ENCODE peak calls at places on chromosomes 11 and 22, in eight cellular contexts. One of them, this sample, is unnamed. For H3K4me1, the result is how much of the 10 kb centered on the place peaks cover.

GRCh38 chr11:33775832-33776231 is 1.5 kb upstream of the FBXO3 start:
- ATAC-seq in pancreas: no peak
- ATAC-seq in left lung: no peak
- ATAC-seq in heart right ventricle: no peak
- ATAC-seq in upper lobe of right lung: no peak
- ATAC-seq in Panc1: no peak
- ATAC-seq in lower lobe of right lung: no peak
- ATAC-seq in foreskin keratinocyte: no peak
- ATAC-seq in this sample: no peak

GRCh38 chr11:86511086-86511551 is 136.4 kb downstream of the CCDC81 start:
- ATAC-seq in Panc1: no peak
- ATAC-seq in heart right ventricle: no peak
- ATAC-seq in pancreas: peak
- ATAC-seq in foreskin keratinocyte: no peak
- ATAC-seq in left lung: peak
- ATAC-seq in upper lobe of right lung: peak
- ATAC-seq in lower lobe of right lung: peak
- ATAC-seq in this sample: no peak

GRCh38 chr11:113977701-113978100 is 2.8 kb downstream of the HTR3A start:
- ATAC-seq in lower lobe of right lung: no peak
- ATAC-seq in left lung: no peak
- ATAC-seq in Panc1: no peak
- ATAC-seq in heart right ventricle: no peak
- ATAC-seq in upper lobe of right lung: no peak
- ATAC-seq in pancreas: no peak
- ATAC-seq in foreskin keratinocyte: no peak
- ATAC-seq in this sample: no peak

GRCh38 chr11:75505966-75506692 is 19.6 kb downstream of the GDPD5 start:
- ATAC-seq in pancreas: no peak
- ATAC-seq in upper lobe of right lung: no peak
- ATAC-seq in left lung: no peak
- ATAC-seq in lower lobe of right lung: no peak
- ATAC-seq in Panc1: no peak
- ATAC-seq in heart right ventricle: peak
- ATAC-seq in foreskin keratinocyte: no peak
- ATAC-seq in this sample: peak

GRCh38 chr22:17264321-17265052 is 45.3 kb upstream of the ADA2 start:
- ATAC-seq in upper lobe of right lung: peak
- ATAC-seq in lower lobe of right lung: peak
- ATAC-seq in pancreas: no peak
- ATAC-seq in Panc1: no peak
- ATAC-seq in heart right ventricle: peak
- ATAC-seq in left lung: peak
- ATAC-seq in foreskin keratinocyte: no peak
- ATAC-seq in this sample: peak

GRCh38 chr11:7688238-7688826 is 15.0 kb upstream of the CYB5R2 start:
- ATAC-seq in heart right ventricle: no peak
- ATAC-seq in lower lobe of right lung: peak
- ATAC-seq in upper lobe of right lung: peak
- ATAC-seq in Panc1: peak
- ATAC-seq in pancreas: no peak
- ATAC-seq in left lung: peak
- ATAC-seq in foreskin keratinocyte: peak
- ATAC-seq in this sample: no peak

GRCh38 chr11:13120691-13121090 is 111.6 kb downstream of the RASSF10 start:
- ATAC-seq in left lung: no peak
- ATAC-seq in lower lobe of right lung: no peak
- ATAC-seq in pancreas: no peak
- ATAC-seq in Panc1: no peak
- ATAC-seq in upper lobe of right lung: no peak
- ATAC-seq in foreskin keratinocyte: peak
- ATAC-seq in heart right ventricle: no peak
- ATAC-seq in this sample: no peak

GRCh38 chr11:1928038-1928890 is 8.8 kb downstream of the TNNT3 start:
- ATAC-seq in pancreas: no peak
- ATAC-seq in lower lobe of right lung: no peak
- ATAC-seq in upper lobe of right lung: no peak
- ATAC-seq in foreskin keratinocyte: no peak
- ATAC-seq in left lung: no peak
- ATAC-seq in heart right ventricle: no peak
- ATAC-seq in Panc1: peak
- ATAC-seq in this sample: no peak

GRCh38 chr11:133946018-133946417 is 10.8 kb downstream of the IGSF9B start:
- ATAC-seq in left lung: no peak
- ATAC-seq in pancreas: no peak
- ATAC-seq in Panc1: no peak
- ATAC-seq in foreskin keratinocyte: no peak
- ATAC-seq in upper lobe of right lung: no peak
- ATAC-seq in lower lobe of right lung: no peak
- ATAC-seq in heart right ventricle: no peak
- ATAC-seq in this sample: no peak

GRCh38 chr11:225734-226453 is 10.2 kb downstream of the SIRT3 start:
- ATAC-seq in heart right ventricle: no peak
- ATAC-seq in left lung: peak
- ATAC-seq in lower lobe of right lung: peak
- ATAC-seq in Panc1: no peak
- ATAC-seq in pancreas: no peak
- ATAC-seq in upper lobe of right lung: peak
- ATAC-seq in foreskin keratinocyte: peak
- ATAC-seq in this sample: no peak

GRCh38 chr11:134086376-134086775 is 17.5 kb downstream of the JAM3 start:
- ATAC-seq in foreskin keratinocyte: no peak
- ATAC-seq in lower lobe of right lung: no peak
- ATAC-seq in pancreas: no peak
- ATAC-seq in heart right ventricle: no peak
- ATAC-seq in Panc1: no peak
- ATAC-seq in upper lobe of right lung: no peak
- ATAC-seq in left lung: no peak
- ATAC-seq in this sample: no peak

GRCh38 chr11:113906038-113906437 is 1.4 kb downstream of the HTR3B start:
- ATAC-seq in heart right ventricle: no peak
- ATAC-seq in foreskin keratinocyte: peak
- ATAC-seq in lower lobe of right lung: peak
- ATAC-seq in pancreas: peak
- ATAC-seq in Panc1: peak
- ATAC-seq in upper lobe of right lung: peak
- ATAC-seq in left lung: peak
- ATAC-seq in this sample: no peak

GRCh38 chr11:4066960-4067359 is 27.6 kb upstream of the RRM1 start:
- ATAC-seq in heart right ventricle: no peak
- ATAC-seq in Panc1: no peak
- ATAC-seq in upper lobe of right lung: peak
- ATAC-seq in lower lobe of right lung: peak
- ATAC-seq in left lung: peak
- ATAC-seq in pancreas: no peak
- ATAC-seq in foreskin keratinocyte: no peak
- ATAC-seq in this sample: no peak

GRCh38 chr11:82775736-82776346 is 42.2 kb upstream of the FAM181B start:
- ATAC-seq in pancreas: no peak
- ATAC-seq in Panc1: peak
- ATAC-seq in upper lobe of right lung: peak
- ATAC-seq in foreskin keratinocyte: peak
- ATAC-seq in lower lobe of right lung: peak
- ATAC-seq in heart right ventricle: no peak
- ATAC-seq in left lung: peak
- ATAC-seq in this sample: no peak

GRCh38 chr11:124050770-124051169 is 9.6 kb upstream of the OR10G7 start:
- ATAC-seq in heart right ventricle: no peak
- ATAC-seq in foreskin keratinocyte: no peak
- ATAC-seq in Panc1: no peak
- ATAC-seq in left lung: no peak
- ATAC-seq in pancreas: no peak
- ATAC-seq in lower lobe of right lung: no peak
- ATAC-seq in upper lobe of right lung: no peak
- ATAC-seq in this sample: no peak

GRCh38 chr22:39392341-39392948 is 7.1 kb upstream of the TAB1 start:
- ATAC-seq in lower lobe of right lung: no peak
- ATAC-seq in pancreas: no peak
- ATAC-seq in foreskin keratinocyte: no peak
- ATAC-seq in left lung: no peak
- ATAC-seq in heart right ventricle: no peak
- ATAC-seq in upper lobe of right lung: no peak
- ATAC-seq in Panc1: no peak
- ATAC-seq in this sample: no peak

GRCh38 chr11:65431452-65432132 is 9.0 kb downstream of the NEAT1 start:
- ATAC-seq in left lung: no peak
- ATAC-seq in Panc1: no peak
- ATAC-seq in lower lobe of right lung: no peak
- ATAC-seq in upper lobe of right lung: no peak
- ATAC-seq in foreskin keratinocyte: no peak
- ATAC-seq in heart right ventricle: no peak
- ATAC-seq in pancreas: no peak
- ATAC-seq in this sample: no peak

DNA sequence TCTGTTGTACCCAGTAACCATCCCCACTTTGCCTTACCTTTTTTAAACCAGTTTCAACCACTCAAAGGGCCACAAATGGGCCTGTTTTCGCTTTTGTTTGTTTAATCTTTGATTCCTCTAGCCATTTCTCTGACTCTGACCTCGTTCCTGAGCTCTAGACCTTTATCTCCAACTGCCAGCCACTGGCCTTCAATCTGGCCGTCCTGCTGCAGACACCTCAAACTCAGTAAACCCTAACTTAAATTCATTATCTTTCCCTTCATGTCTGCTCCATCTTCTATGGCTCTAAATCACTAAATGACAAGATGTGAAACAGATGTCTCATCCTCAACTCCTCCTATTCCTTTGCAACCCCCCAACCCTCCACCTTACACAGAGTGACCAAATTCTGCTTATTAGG is 1.3 kb upstream of the GDPD4 start:
- ATAC-seq in upper lobe of right lung: no peak
- ATAC-seq in Panc1: no peak
- ATAC-seq in lower lobe of right lung: no peak
- ATAC-seq in left lung: no peak
- ATAC-seq in heart right ventricle: no peak
- ATAC-seq in pancreas: no peak
- ATAC-seq in foreskin keratinocyte: no peak
- ATAC-seq in this sample: no peak
- TF ChIP-seq CTCF in upper lobe of right lung: no peak
- TF ChIP-seq CTCF in Panc1: no peak
- TF ChIP-seq CTCF in lower lobe of right lung: no peak
- TF ChIP-seq CTCF in left lung: no peak
- TF ChIP-seq CTCF in heart right ventricle: no peak
- TF ChIP-seq CTCF in pancreas: no peak
- TF ChIP-seq CTCF in foreskin keratinocyte: no peak
- TF ChIP-seq CTCF in this sample: no peak

GRCh38 chr22:47076758-47077157 is 314.3 kb downstream of the TBC1D22A start:
- ATAC-seq in Panc1: no peak
- ATAC-seq in foreskin keratinocyte: no peak
- ATAC-seq in lower lobe of right lung: no peak
- ATAC-seq in upper lobe of right lung: no peak
- ATAC-seq in heart right ventricle: no peak
- ATAC-seq in left lung: no peak
- ATAC-seq in pancreas: no peak
- ATAC-seq in this sample: no peak
- H3K4me1 ChIP-seq in Panc1: under half
- H3K4me1 ChIP-seq in foreskin keratinocyte: under half
- H3K4me1 ChIP-seq in lower lobe of right lung: under half
- H3K4me1 ChIP-seq in upper lobe of right lung: under half
- H3K4me1 ChIP-seq in heart right ventricle: under half
- H3K4me1 ChIP-seq in left lung: under half
- H3K4me1 ChIP-seq in pancreas: under half
- H3K4me1 ChIP-seq in this sample: under half

DNA sequence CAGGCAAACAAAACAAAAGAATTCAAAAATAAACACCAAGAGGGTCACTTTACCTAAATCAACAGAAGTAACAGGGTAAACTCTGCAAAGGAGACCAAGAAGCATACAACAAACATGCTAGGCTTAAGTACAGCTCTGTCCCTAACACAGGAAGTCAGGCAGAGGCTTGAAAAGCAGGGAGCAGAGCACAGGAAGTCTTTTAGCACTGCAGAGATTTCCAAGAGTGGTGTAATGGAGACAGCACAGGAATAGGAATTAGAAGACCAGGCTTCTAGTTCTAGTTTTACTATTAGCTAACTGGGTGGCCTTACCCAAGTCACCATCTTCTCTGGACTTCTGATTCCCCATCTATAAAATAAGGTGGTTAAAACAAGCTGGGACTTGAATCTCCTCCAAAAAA is 1.9 kb downstream of the RBFOX2 start:
- ATAC-seq in heart right ventricle: no peak
- ATAC-seq in pancreas: no peak
- ATAC-seq in left lung: no peak
- ATAC-seq in upper lobe of right lung: no peak
- ATAC-seq in foreskin keratinocyte: no peak
- ATAC-seq in Panc1: no peak
- ATAC-seq in lower lobe of right lung: no peak
- ATAC-seq in this sample: no peak
- TF ChIP-seq CTCF in heart right ventricle: no peak
- TF ChIP-seq CTCF in pancreas: no peak
- TF ChIP-seq CTCF in left lung: no peak
- TF ChIP-seq CTCF in upper lobe of right lung: no peak
- TF ChIP-seq CTCF in foreskin keratinocyte: no peak
- TF ChIP-seq CTCF in Panc1: no peak
- TF ChIP-seq CTCF in lower lobe of right lung: no peak
- TF ChIP-seq CTCF in this sample: no peak

GRCh38 chr11:57338152-57338551 is at the start of gene P2RX3:
- ATAC-seq in upper lobe of right lung: no peak
- ATAC-seq in Panc1: no peak
- ATAC-seq in left lung: no peak
- ATAC-seq in pancreas: no peak
- ATAC-seq in foreskin keratinocyte: no peak
- ATAC-seq in heart right ventricle: no peak
- ATAC-seq in lower lobe of right lung: no peak
- ATAC-seq in this sample: no peak

GRCh38 chr11:57340228-57340627 is 2.1 kb downstream of the P2RX3 start:
- ATAC-seq in upper lobe of right lung: no peak
- ATAC-seq in left lung: no peak
- ATAC-seq in heart right ventricle: no peak
- ATAC-seq in pancreas: no peak
- ATAC-seq in Panc1: no peak
- ATAC-seq in foreskin keratinocyte: peak
- ATAC-seq in lower lobe of right lung: no peak
- ATAC-seq in this sample: no peak

GRCh38 chr11:57341250-57341808 is 3.2 kb downstream of the P2RX3 start:
- ATAC-seq in heart right ventricle: no peak
- ATAC-seq in pancreas: no peak
- ATAC-seq in Panc1: no peak
- ATAC-seq in left lung: no peak
- ATAC-seq in upper lobe of right lung: no peak
- ATAC-seq in lower lobe of right lung: no peak
- ATAC-seq in foreskin keratinocyte: no peak
- ATAC-seq in this sample: no peak

GRCh38 chr11:57336111-57336666 is 497 bp upstream of the SSRP1 start:
- ATAC-seq in Panc1: no peak
- ATAC-seq in pancreas: no peak
- ATAC-seq in lower lobe of right lung: peak
- ATAC-seq in heart right ventricle: no peak
- ATAC-seq in left lung: no peak
- ATAC-seq in foreskin keratinocyte: peak
- ATAC-seq in upper lobe of right lung: no peak
- ATAC-seq in this sample: no peak

DNA sequence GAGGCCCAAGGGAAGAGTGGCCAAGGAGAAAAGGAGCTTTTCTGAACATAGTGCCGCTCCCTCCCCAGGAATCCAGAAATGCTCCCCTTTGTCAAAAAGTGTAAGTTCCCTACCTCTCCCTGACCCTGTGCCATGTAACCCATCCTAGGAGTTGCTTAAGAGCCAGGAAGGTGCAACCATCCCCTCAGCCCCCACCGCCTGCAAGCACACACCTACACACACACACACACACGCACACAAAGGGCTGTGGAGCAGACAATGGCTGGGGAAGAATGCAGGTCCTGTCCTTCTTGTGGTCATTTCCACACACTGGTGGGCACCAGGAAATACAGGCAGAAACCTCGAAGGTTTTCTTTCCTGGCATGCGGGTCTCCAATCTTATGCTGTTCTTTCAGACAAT is 1.2 kb downstream of the P2RX3 start:
- ATAC-seq in left lung: no peak
- ATAC-seq in pancreas: no peak
- ATAC-seq in heart right ventricle: no peak
- ATAC-seq in Panc1: no peak
- ATAC-seq in lower lobe of right lung: no peak
- ATAC-seq in foreskin keratinocyte: no peak
- ATAC-seq in upper lobe of right lung: no peak
- ATAC-seq in this sample: no peak
- H3K4me1 ChIP-seq in left lung: under half
- H3K4me1 ChIP-seq in pancreas: under half
- H3K4me1 ChIP-seq in heart right ventricle: under half
- H3K4me1 ChIP-seq in Panc1: under half
- H3K4me1 ChIP-seq in lower lobe of right lung: under half
- H3K4me1 ChIP-seq in foreskin keratinocyte: under half
- H3K4me1 ChIP-seq in upper lobe of right lung: under half
- H3K4me1 ChIP-seq in this sample: under half